ENCODE peak calls at places on chromosomes 5 and 9, in nine cellular contexts. D is chondrocyte, P is kidney epithelial cell, Q is fibroblast of mammary gland, E is neural crest cell, R is endothelial cell, C is OCI-LY7, Y is A549, K is pancreas. N is an unnamed sample.

GRCh38 chr5:126267435-126267834 is 155.8 kb upstream of the GRAMD2B start:
- DNase-seq in Y (no peak), R (no peak), D (no peak), C (no peak), P (no peak), K (no peak), E (no peak), Q (no peak), N (no peak)

GRCh38 chr5:59640411-59640810 is 253.1 kb downstream of the PDE4D start:
- DNase-seq in P (no peak), D (no peak), Y (no peak), E (no peak), K (no peak), C (no peak), R (no peak), Q (peak; percentile 19), N (no peak)

GRCh38 chr5:43997647-43998251 is 391.5 kb downstream of the FGF10 start:
- DNase-seq in Q (peak; percentile 77), Y (no peak), C (no peak), E (no peak), P (no peak), K (no peak), R (no peak), D (no peak), N (no peak)

GRCh38 chr9:4922101-4922500 is 63.0 kb upstream of the JAK2 start:
- DNase-seq in R (no peak), Q (no peak), C (no peak), P (no peak), D (no peak), K (no peak), E (no peak), Y (no peak), N (no peak)

GRCh38 chr5:9716838-9717281 is 86.7 kb upstream of the TAS2R1 start:
- DNase-seq in P (peak; percentile 7), D (no peak), K (no peak), Y (no peak), E (no peak), C (peak; percentile 3), Q (no peak), R (no peak), N (no peak)

GRCh38 chr5:147576646-147577535 is 67.0 kb upstream of the DPYSL3 start:
- DNase-seq in K (peak; percentile 49), E (peak; percentile 82), Y (peak; percentile 40), C (no peak), D (no peak), Q (peak; percentile 46), R (peak; percentile 77), P (no peak), N (no peak)

GRCh38 chr5:135318037-135318436 is 81.0 kb downstream of the MACROH2A1 start:
- DNase-seq in Q (no peak), D (no peak), Y (no peak), C (no peak), E (no peak), K (no peak), R (no peak), P (no peak), N (no peak)

GRCh38 chr9:71768388-71769174 is at the start of gene CEMIP2:
- DNase-seq in D (peak; percentile 96), Y (peak; percentile 89), P (no peak), E (peak; percentile 74), K (peak; percentile 95), Q (peak; percentile 86), R (peak; percentile 88), C (peak; percentile 88), N (peak; percentile 51)

GRCh38 chr9:133881671-133882381 is 110.3 kb downstream of the VAV2 start:
- DNase-seq in K (peak; percentile 80), Y (no peak), C (no peak), Q (no peak), E (no peak), R (no peak), D (no peak), P (no peak), N (no peak)

GRCh38 chr5:9165567-9165966 is 380.3 kb downstream of the SEMA5A start:
- DNase-seq in R (no peak), K (no peak), C (no peak), Q (no peak), E (no peak), P (no peak), D (no peak), Y (no peak), N (no peak)

GRCh38 chr5:134118212-134118611 is 3.7 kb downstream of the TCF7 start:
- DNase-seq in K (no peak), Y (no peak), Q (no peak), D (no peak), R (no peak), E (no peak), P (no peak), C (no peak), N (no peak)

GRCh38 chr9:32251539-32251938 is 132.9 kb upstream of the ACO1 start:
- DNase-seq in Y (peak; percentile 59), E (peak; percentile 53), C (peak; percentile 42), R (peak; percentile 64), D (no peak), Q (peak; percentile 58), K (peak; percentile 20), P (no peak), N (peak; percentile 18)

GRCh38 chr9:5931657-5932056 is 41.0 kb downstream of the MLANA start:
- DNase-seq in P (no peak), Y (no peak), K (no peak), D (no peak), E (no peak), Q (no peak), C (no peak), R (no peak), N (no peak)

GRCh38 chr5:179964015-179964414 is 56.3 kb upstream of the TBC1D9B start:
- DNase-seq in R (no peak), Q (no peak), D (no peak), P (no peak), E (no peak), K (no peak), C (no peak), Y (no peak), N (no peak)

GRCh38 chr9:110426052-110426709 is 88.5 kb upstream of the TXNDC8 start:
- DNase-seq in P (no peak), R (no peak), K (no peak), C (no peak), Q (peak; percentile 48), D (no peak), Y (peak; percentile 38), E (no peak), N (no peak)
- TF ChIP-seq CTCF in P (peak; percentile 46), R (peak; percentile 54), K (no peak), C (peak; percentile 57), Q (peak; percentile 41), D (peak; percentile 80), Y (peak; percentile 39), E (peak; percentile 61), N (peak; percentile 34)

GRCh38 chr9:86242012-86242411 is 17.4 kb downstream of the C9orf153 start:
- DNase-seq in D (no peak), R (no peak), K (no peak), P (no peak), E (no peak), Q (no peak), C (no peak), Y (no peak), N (no peak)

GRCh38 chr9:86250123-86250522 is 9.3 kb downstream of the C9orf153 start:
- DNase-seq in Y (no peak), R (no peak), C (no peak), D (no peak), Q (no peak), E (no peak), K (no peak), P (no peak), N (no peak)

GRCh38 chr9:86241216-86241615 is 18.2 kb downstream of the C9orf153 start:
- DNase-seq in C (no peak), D (no peak), P (no peak), E (no peak), K (no peak), Y (no peak), R (no peak), Q (no peak), N (no peak)

DNA sequence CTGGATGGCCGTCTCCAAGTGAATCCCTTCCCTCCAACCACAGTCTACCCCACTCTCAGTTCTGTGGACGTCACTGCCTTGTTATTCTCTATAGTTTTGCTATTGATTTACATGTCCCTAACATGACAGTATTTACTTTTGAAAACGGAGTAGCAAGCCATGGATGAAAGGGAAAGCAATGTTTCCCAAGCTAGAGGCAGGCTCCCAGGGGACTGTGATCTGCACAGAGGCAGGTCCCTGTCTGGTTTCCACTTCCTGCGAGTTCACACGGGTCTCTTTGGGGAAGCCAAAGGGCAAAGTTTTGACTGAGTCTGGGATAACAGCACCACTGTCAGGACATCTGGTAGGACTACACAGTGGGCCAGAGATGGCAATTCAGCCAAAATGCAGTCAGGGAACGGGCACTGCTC is 12.7 kb downstream of the C9orf153 start:
- DNase-seq in Y (peak; percentile 14), D (no peak), E (no peak), Q (peak; percentile 31), P (no peak), K (no peak), R (no peak), C (no peak), N (no peak)
- TF ChIP-seq CTCF in Y (no peak), D (peak; percentile 49), E (no peak), Q (no peak), P (no peak), K (no peak), R (no peak), C (no peak), N (no peak)

DNA sequence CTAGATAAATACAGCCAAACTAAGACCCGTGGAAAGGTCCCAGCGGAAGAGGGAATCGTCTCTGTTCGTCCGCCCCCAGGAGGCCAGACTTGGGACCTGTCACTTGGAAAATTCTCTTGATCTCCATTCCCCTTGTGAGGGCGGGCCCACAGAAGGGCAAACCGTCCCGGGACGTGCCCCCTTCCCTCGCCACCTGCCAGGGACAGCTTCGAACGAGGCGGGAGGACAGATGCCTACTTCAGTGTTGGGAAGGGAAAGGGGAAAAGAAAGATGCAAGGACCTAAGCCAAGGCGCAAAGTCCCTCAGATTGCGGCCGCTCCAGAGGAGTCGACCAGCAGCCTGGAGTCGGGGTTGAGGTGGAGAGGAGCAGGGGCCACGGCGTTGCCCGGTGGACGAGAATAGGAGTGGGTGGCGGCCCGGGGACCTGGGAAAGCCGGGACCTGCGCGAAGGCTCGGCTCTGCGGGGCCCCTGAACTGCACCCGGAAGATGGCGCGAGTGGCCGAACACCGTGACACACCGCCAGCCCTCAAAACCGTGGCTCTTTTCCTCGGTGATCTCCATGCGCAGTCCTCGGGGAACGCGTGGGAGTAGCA is 4.4 kb upstream of the EBF1 start:
- DNase-seq in D (peak; percentile 89), E (no peak), Q (peak; percentile 46), Y (peak; percentile 62), R (peak; percentile 63), C (no peak), K (no peak), P (no peak), N (no peak)
- TF ChIP-seq CTCF in D (peak; percentile 50), E (peak; percentile 60), Q (peak; percentile 24), Y (peak; percentile 48), R (no peak), C (no peak), K (no peak), P (peak; percentile 51), N (peak; percentile 59)

DNA sequence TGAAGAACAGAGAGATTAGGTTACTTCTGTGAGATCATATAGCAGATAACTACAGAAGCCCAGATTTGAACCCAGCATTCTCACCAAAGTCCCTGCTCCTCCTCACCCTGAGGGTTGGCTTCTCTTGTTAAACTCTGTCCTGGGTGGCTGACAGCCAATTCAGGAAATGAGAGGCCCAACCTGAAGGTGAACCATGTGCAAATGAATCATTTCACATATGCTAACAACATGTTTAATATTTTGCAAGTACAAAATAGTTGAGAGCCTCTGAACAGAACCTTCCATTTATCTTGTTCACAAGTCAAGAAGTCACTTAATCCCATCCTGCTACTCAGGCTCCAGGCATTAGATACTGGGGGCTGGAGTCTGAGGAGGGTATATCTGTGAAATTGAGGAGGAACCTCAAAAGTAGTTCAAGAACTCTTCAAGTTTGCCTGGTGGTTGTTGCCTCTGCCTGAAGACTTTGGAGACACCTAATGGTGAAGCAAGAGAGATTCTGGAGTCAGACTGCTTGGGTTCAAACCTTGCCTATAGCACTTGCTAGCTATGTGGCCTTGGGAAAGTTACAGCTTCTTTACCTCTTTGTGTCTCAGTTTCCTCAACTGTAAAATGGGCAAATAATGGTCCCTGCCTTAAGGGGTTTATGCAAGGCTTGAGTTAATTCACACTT is 564.0 kb downstream of the PSAT1 start:
- DNase-seq in D (no peak), K (no peak), E (no peak), Y (no peak), C (no peak), Q (peak; percentile 79), P (peak; percentile 16), R (no peak), N (no peak)
- TF ChIP-seq CTCF in D (no peak), K (no peak), E (no peak), Y (no peak), C (no peak), Q (peak; percentile 18), P (no peak), R (no peak), N (no peak)